ENCODE peak calls at places on chromosomes 11 and 22, in seven cellular contexts. Y is HCT116, I is T47D, Z is K562, D is H1, H is SK-N-SH, C is GM12878. J is an unnamed sample.
A peak's percentile ranks its signal among the peaks of the same experiment; 100 is the strongest.

GRCh38 chr22:46614070-46614931 is 5.9 kb upstream of the GRAMD4 start:
- DNase-seq in Y (no peak), I (no peak), Z (no peak), D (no peak), H (no peak), C (peak; percentile 70), J (no peak)

GRCh38 chr11:111123463-111124398 is 121.8 kb upstream of the POU2AF2 start:
- DNase-seq in Y (no peak), I (no peak), Z (no peak), D (no peak), H (no peak), C (no peak), J (no peak)

GRCh38 chr11:69398529-69399492 is 82.7 kb upstream of the LINC01488 start:
- DNase-seq in Y (no peak), I (no peak), Z (no peak), D (no peak), H (no peak), C (no peak), J (no peak)

GRCh38 chr11:40445391-40445790 is 1014.1 kb downstream of the LRRC4C start:
- DNase-seq in Y (no peak), I (no peak), Z (no peak), D (no peak), H (no peak), C (no peak), J (peak; percentile 8)

GRCh38 chr22:30827646-30828045 is 133.0 kb downstream of the OSBP2 start:
- DNase-seq in Y (no peak), I (no peak), Z (no peak), D (no peak), H (no peak), C (no peak), J (no peak)

GRCh38 chr11:78138694-78139421 is 568 bp downstream of the ALG8 start:
- DNase-seq in Y (peak; percentile 4), I (no peak), Z (peak; percentile 58), D (no peak), H (peak; percentile 44), C (peak; percentile 21), J (no peak)

GRCh38 chr11:27040302-27041115 is at the start of gene BBOX1:
- DNase-seq in Y (no peak), I (no peak), Z (no peak), D (no peak), H (peak; percentile 9), C (no peak), J (no peak)

GRCh38 chr11:60706931-60707330 is 7.5 kb downstream of the MS4A8 start:
- DNase-seq in Y (no peak), I (no peak), Z (no peak), D (no peak), H (no peak), C (no peak), J (no peak)

GRCh38 chr11:67600324-67601029 is 6.3 kb upstream of the NDUFV1 start:
- DNase-seq in Y (no peak), I (no peak), Z (no peak), D (no peak), H (no peak), C (peak; percentile 64), J (no peak)

GRCh38 chr22:42786606-42787356 is 66.1 kb upstream of the A4GALT start:
- DNase-seq in Y (no peak), I (no peak), Z (no peak), D (no peak), H (no peak), C (no peak), J (no peak)

GRCh38 chr11:119891392-119891791 is 162.4 kb upstream of the NECTIN1 start:
- DNase-seq in Y (no peak), I (no peak), Z (no peak), D (no peak), H (peak; percentile 74), C (no peak), J (no peak)

GRCh38 chr11:71330996-71331395 is 78.6 kb upstream of the SHANK2 start:
- DNase-seq in Y (no peak), I (no peak), Z (no peak), D (no peak), H (no peak), C (no peak), J (no peak)

GRCh38 chr11:36306888-36307287 is 10.8 kb downstream of the PRR5L start:
- DNase-seq in Y (peak; percentile 27), I (no peak), Z (no peak), D (no peak), H (peak; percentile 37), C (no peak), J (peak; percentile 36)

GRCh38 chr22:20419664-20419951 is 18.0 kb downstream of the SCARF2 start:
- DNase-seq in Y (no peak), I (no peak), Z (no peak), D (no peak), H (no peak), C (no peak), J (no peak)

GRCh38 chr22:30891443-30891755 is 77.2 kb downstream of the MORC2 start:
- DNase-seq in Y (no peak), I (no peak), Z (no peak), D (no peak), H (no peak), C (no peak), J (no peak)

GRCh38 chr11:112023104-112023503 is 2.1 kb upstream of the DLAT start:
- DNase-seq in Y (no peak), I (no peak), Z (no peak), D (no peak), H (peak; percentile 13), C (no peak), J (peak; percentile 6)

GRCh38 chr11:62195945-62196344 is 5.9 kb downstream of the SCGB1D1 start:
- DNase-seq in Y (no peak), I (no peak), Z (peak; percentile 30), D (no peak), H (no peak), C (no peak), J (no peak)

GRCh38 chr11:94880216-94880615 is 93.1 kb downstream of the CWC15 start:
- DNase-seq in Y (peak; percentile 41), I (peak; percentile 18), Z (no peak), D (no peak), H (no peak), C (no peak), J (peak; percentile 44)

GRCh38 chr11:44680982-44681597 is 45.7 kb upstream of the TSPAN18 start:
- DNase-seq in Y (no peak), I (no peak), Z (no peak), D (no peak), H (no peak), C (no peak), J (no peak)

GRCh38 chr22:40703731-40704130 is 24.4 kb downstream of the MCHR1 start:
- DNase-seq in Y (no peak), I (no peak), Z (no peak), D (no peak), H (no peak), C (no peak), J (no peak)

GRCh38 chr11:116563028-116563712 is 209.6 kb downstream of the BUD13 start:
- DNase-seq in Y (no peak), I (peak; percentile 29), Z (no peak), D (no peak), H (no peak), C (no peak), J (peak; percentile 82)

GRCh38 chr22:20430641-20431519 is 6.7 kb downstream of the SCARF2 start:
- DNase-seq in Y (peak; percentile 33), I (no peak), Z (peak; percentile 77), D (no peak), H (peak; percentile 57), C (no peak), J (no peak)

GRCh38 chr11:19345848-19346681 is 105.3 kb upstream of the E2F8 start:
- DNase-seq in Y (no peak), I (no peak), Z (peak; percentile 21), D (no peak), H (peak; percentile 84), C (no peak), J (no peak)

GRCh38 chr11:124114942-124115781 is at the start of gene VWA5A:
- DNase-seq in Y (peak; percentile 82), I (peak; percentile 69), Z (peak; percentile 69), D (peak; percentile 57), H (peak; percentile 80), C (peak; percentile 20), J (peak; percentile 67)

GRCh38 chr11:10708131-10708530 is 14.6 kb upstream of the IRAG1 start:
- DNase-seq in Y (no peak), I (no peak), Z (no peak), D (no peak), H (no peak), C (no peak), J (no peak)

GRCh38 chr11:69393865-69394233 is 87.6 kb upstream of the LINC01488 start:
- DNase-seq in Y (no peak), I (no peak), Z (peak; percentile 65), D (no peak), H (no peak), C (no peak), J (no peak)

GRCh38 chr11:133988686-133989410 is 32.1 kb upstream of the IGSF9B start:
- DNase-seq in Y (no peak), I (no peak), Z (no peak), D (no peak), H (no peak), C (no peak), J (no peak)

GRCh38 chr22:37560682-37561208 is 465 bp downstream of the CDC42EP1 start:
- DNase-seq in Y (no peak), I (no peak), Z (peak; percentile 60), D (no peak), H (peak; percentile 65), C (no peak), J (no peak)
- TF ChIP-seq JUND in Y (no peak), I (no peak), Z (no peak), D (no peak), H (no peak), C (no peak), J (peak; percentile 23)

GRCh38 chr11:1883342-1884122 is 8.2 kb downstream of the PRR33 start:
- DNase-seq in Y (no peak), I (no peak), Z (no peak), D (no peak), H (peak; percentile 27), C (no peak), J (no peak)
- TF ChIP-seq JUND in Y (no peak), I (no peak), Z (no peak), D (no peak), H (no peak), C (no peak), J (no peak)

GRCh38 chr22:48199667-48200066 is 1437.2 kb downstream of the TBC1D22A start:
- DNase-seq in Y (no peak), I (no peak), Z (no peak), D (no peak), H (no peak), C (no peak), J (no peak)
- TF ChIP-seq JUND in Y (no peak), I (no peak), Z (no peak), D (no peak), H (no peak), C (no peak), J (no peak)

DNA sequence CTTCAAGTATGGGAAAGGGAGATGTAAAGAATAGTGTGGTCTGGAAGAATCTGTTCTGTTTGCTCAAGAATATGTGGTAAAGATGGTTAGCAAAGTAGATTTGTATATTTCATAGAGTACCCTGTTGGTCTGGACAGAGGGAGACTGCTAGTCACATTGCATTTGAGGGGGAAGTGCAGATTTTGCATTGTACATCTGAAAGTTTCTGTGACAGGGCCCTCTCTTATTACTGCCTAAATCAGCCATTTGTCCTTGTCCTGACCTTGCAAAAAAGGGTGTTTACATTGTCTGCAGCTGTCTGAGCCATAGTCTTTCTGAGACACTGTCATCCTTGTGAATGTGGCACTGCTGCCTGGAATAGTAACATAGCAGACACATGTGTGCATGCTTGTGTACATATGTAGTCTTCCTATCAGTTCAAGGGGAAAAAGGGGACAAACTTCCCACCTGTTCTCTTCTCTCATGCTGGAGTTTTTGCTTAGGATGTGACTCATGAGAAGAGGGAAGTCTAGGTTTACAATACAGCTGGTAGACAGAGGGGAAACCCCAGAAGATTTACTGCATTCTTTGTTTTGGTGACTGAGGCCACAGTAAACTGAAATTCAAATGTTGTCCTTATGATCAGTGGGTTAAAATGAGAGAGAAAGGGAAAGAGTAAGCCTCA is 640.4 kb upstream of the KIRREL3 start:
- DNase-seq in Y (no peak), I (no peak), Z (no peak), D (no peak), H (no peak), C (no peak), J (no peak)
- TF ChIP-seq JUND in Y (no peak), I (no peak), Z (no peak), D (no peak), H (no peak), C (no peak), J (no peak)

J was measured in HepG2.